ENCODE peak calls at places on chromosomes 1 and 21, in eight cellular contexts. N is tibial nerve; B is transverse colon; Y is CD8-positive, alpha-beta memory T cell; D is astrocyte; J is GM23338; W is mammary epithelial cell; H is HFF-Myc. M is an unnamed sample.

GRCh38 chr1:60575326-60575874 is 501.8 kb upstream of the C1orf87 start:
- DNase-seq in Y (no peak), D (no peak), W (no peak), H (no peak), J (no peak), N (no peak), B (no peak), M (no peak)

GRCh38 chr1:180854456-180854855 is 58.2 kb upstream of the KIAA1614 start:
- DNase-seq in D (peak), H (no peak), J (no peak), Y (no peak), N (no peak), B (no peak), W (peak), M (no peak)

GRCh38 chr21:43034098-43034497 is 41.5 kb downstream of the CBS start:
- DNase-seq in N (no peak), H (no peak), W (no peak), J (no peak), B (no peak), D (no peak), Y (no peak), M (no peak)

GRCh38 chr1:6157528-6158174 is 22.5 kb downstream of the CHD5 start:
- DNase-seq in J (no peak), Y (no peak), W (peak), H (no peak), B (peak), N (no peak), D (peak), M (no peak)

GRCh38 chr1:36093226-36093625 is 4.5 kb downstream of the ADPRS start:
- DNase-seq in B (no peak), Y (no peak), H (no peak), D (no peak), N (no peak), W (no peak), J (no peak), M (no peak)

GRCh38 chr1:3440282-3440681 is 14.2 kb upstream of the ARHGEF16 start:
- DNase-seq in Y (no peak), B (no peak), D (no peak), J (no peak), N (no peak), W (no peak), H (no peak), M (no peak)

GRCh38 chr21:35962917-35963316 is 97.4 kb downstream of the SETD4 start:
- DNase-seq in Y (no peak), W (no peak), B (no peak), H (no peak), D (no peak), J (no peak), N (no peak), M (no peak)

GRCh38 chr1:225950905-225951351 is 9.9 kb upstream of the LEFTY2 start:
- DNase-seq in N (no peak), Y (no peak), B (no peak), D (no peak), W (no peak), H (no peak), J (peak), M (no peak)

GRCh38 chr1:175317309-175317708 is 124.7 kb upstream of the KIAA0040 start:
- DNase-seq in D (no peak), Y (peak), W (no peak), N (peak), J (peak), H (no peak), B (no peak), M (no peak)

GRCh38 chr1:11302366-11302765 is 29.4 kb downstream of the UBIAD1 start:
- DNase-seq in B (no peak), N (no peak), Y (no peak), H (no peak), J (no peak), W (no peak), D (no peak), M (no peak)

GRCh38 chr1:17676387-17677060 is 78.6 kb upstream of the ACTL8 start:
- DNase-seq in Y (no peak), J (no peak), B (no peak), D (no peak), H (no peak), N (no peak), W (no peak), M (no peak)

GRCh38 chr1:17434016-17434415 is 5.5 kb downstream of the RCC2 start:
- DNase-seq in J (peak), Y (no peak), D (no peak), N (no peak), H (no peak), B (no peak), W (no peak), M (no peak)

GRCh38 chr1:115118596-115118995 is 29.3 kb upstream of the TSPAN2 start:
- DNase-seq in D (peak), Y (no peak), B (no peak), W (no peak), H (peak), N (no peak), J (no peak), M (no peak)

GRCh38 chr1:208919371-208919770 is 664.1 kb upstream of the CAMK1G start:
- DNase-seq in Y (no peak), N (no peak), B (no peak), H (no peak), D (no peak), J (no peak), W (peak), M (no peak)

GRCh38 chr21:45405271-45405818 is 380 bp downstream of the COL18A1 start:
- DNase-seq in H (no peak), J (no peak), D (no peak), B (no peak), N (peak), Y (no peak), W (no peak), M (peak)

GRCh38 chr1:229836324-229836723 is 210.3 kb downstream of the URB2 start:
- DNase-seq in Y (no peak), H (no peak), J (no peak), N (no peak), W (no peak), D (no peak), B (no peak), M (no peak)

GRCh38 chr1:4805987-4806386 is 151.6 kb downstream of the AJAP1 start:
- DNase-seq in Y (no peak), D (no peak), W (no peak), B (no peak), H (no peak), J (no peak), N (no peak), M (no peak)

GRCh38 chr21:27359141-27359540 is 392.3 kb upstream of the ADAMTS5 start:
- DNase-seq in B (no peak), Y (no peak), W (no peak), N (no peak), D (peak), H (peak), J (no peak), M (no peak)

GRCh38 chr1:9628541-9629444 is 22.7 kb upstream of the PIK3CD start:
- DNase-seq in D (no peak), N (no peak), Y (peak), J (no peak), W (no peak), H (no peak), B (no peak), M (no peak)

GRCh38 chr1:19799233-19799876 is 361 bp downstream of the TMCO4 start:
- DNase-seq in N (peak), B (peak), Y (peak), D (peak), J (peak), W (peak), H (no peak), M (peak)

GRCh38 chr1:205510308-205510950 is 6.0 kb downstream of the CDK18 start:
- DNase-seq in J (no peak), N (no peak), H (no peak), D (no peak), W (no peak), B (no peak), Y (no peak), M (no peak)

GRCh38 chr1:66271904-66272254 is 262.1 kb upstream of the SGIP1 start:
- DNase-seq in W (peak), H (no peak), N (peak), B (peak), Y (no peak), D (peak), J (no peak), M (no peak)

GRCh38 chr1:227038401-227038800 is 98.3 kb downstream of the COQ8A start:
- DNase-seq in J (no peak), N (no peak), W (no peak), D (peak), B (no peak), H (no peak), Y (no peak), M (no peak)

GRCh38 chr1:30334767-30335166 is 388.6 kb downstream of the MATN1 start:
- DNase-seq in J (no peak), D (no peak), B (no peak), H (no peak), N (no peak), W (no peak), Y (no peak), M (no peak)

GRCh38 chr1:225617479-225617878 is 35.4 kb downstream of the ENAH start:
- DNase-seq in N (no peak), B (no peak), W (no peak), Y (no peak), J (no peak), D (no peak), H (no peak), M (no peak)

GRCh38 chr21:44984428-44984791 is 44.6 kb downstream of the SLX9 start:
- DNase-seq in J (no peak), N (no peak), D (no peak), W (no peak), B (no peak), H (no peak), Y (no peak), M (peak)

GRCh38 chr1:2499986-2500596 is 24.0 kb downstream of the PLCH2 start:
- DNase-seq in N (no peak), W (no peak), J (no peak), H (no peak), Y (no peak), B (no peak), D (no peak), M (no peak)

DNA sequence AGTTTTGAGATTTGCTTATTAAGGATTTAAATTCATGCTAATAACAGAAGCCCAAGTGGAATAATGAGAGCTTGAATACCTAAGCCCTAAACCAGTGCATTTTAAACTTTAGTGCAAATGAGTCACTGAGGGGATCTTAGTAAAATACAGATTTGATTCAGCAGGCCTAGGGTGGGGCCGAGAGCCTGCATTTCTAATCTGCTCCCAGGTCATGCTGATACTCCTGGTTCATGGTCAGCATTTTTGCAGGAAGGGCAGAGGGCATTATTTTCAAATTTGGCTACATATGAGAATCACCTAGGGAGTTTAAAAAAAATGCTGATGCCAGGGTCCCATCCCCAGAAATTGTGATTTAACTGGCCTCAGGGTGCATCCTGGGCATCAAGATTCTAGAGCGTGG is 39.2 kb downstream of the DNTTIP2 start:
- DNase-seq in J (no peak), B (no peak), H (no peak), Y (no peak), W (no peak), N (no peak), D (no peak), M (no peak)
- H3K4me3 ChIP-seq in J (no peak), B (no peak), H (no peak), Y (no peak), W (no peak), N (no peak), D (no peak), M (no peak)

GRCh38 chr1:109790735-109791494 is 27.2 kb upstream of the EPS8L3 start:
- DNase-seq in H (no peak), Y (peak), J (peak), N (no peak), D (peak), B (peak), W (no peak), M (peak)
- H3K4me3 ChIP-seq in H (no peak), Y (peak), J (no peak), N (no peak), D (no peak), B (no peak), W (no peak), M (no peak)

DNA sequence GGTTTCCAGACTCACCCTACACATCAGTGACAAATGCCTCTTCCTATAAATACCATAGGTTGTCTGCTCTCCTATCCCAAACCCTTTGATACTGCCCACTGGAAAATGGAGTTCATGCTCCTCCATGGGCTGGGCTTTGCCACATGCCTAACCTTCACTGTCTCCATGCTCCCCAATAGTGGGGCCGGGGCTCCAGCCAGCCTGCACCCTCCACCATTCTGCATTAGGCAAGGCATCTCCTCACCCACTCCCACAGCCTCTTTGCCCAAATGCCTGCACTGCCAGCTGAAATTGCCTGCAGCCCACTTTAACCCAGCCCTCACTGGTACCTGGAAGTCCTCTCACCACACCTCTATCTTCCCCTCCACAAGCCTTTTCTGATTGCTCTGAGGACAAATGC is 18.2 kb upstream of the MPZL1 start:
- DNase-seq in W (no peak), B (no peak), D (no peak), Y (no peak), H (no peak), N (no peak), J (no peak), M (no peak)
- H3K4me3 ChIP-seq in W (no peak), B (no peak), D (no peak), Y (no peak), H (no peak), N (no peak), J (no peak), M (no peak)

GRCh38 chr1:201504799-201505504 is 2.0 kb downstream of the CSRP1 start:
- DNase-seq in D (no peak), B (no peak), J (no peak), Y (no peak), H (no peak), W (no peak), N (no peak), M (no peak)
- H3K4me3 ChIP-seq in D (peak), B (peak), J (no peak), Y (no peak), H (peak), W (peak), N (peak), M (peak)

GRCh38 chr1:244339776-244340175 is 111.9 kb downstream of the ADSS2 start:
- DNase-seq in Y (no peak), B (no peak), H (no peak), N (no peak), D (no peak), J (no peak), W (no peak), M (no peak)
- H3K4me3 ChIP-seq in Y (no peak), B (no peak), H (no peak), N (no peak), D (no peak), J (no peak), W (no peak), M (no peak)

DNA sequence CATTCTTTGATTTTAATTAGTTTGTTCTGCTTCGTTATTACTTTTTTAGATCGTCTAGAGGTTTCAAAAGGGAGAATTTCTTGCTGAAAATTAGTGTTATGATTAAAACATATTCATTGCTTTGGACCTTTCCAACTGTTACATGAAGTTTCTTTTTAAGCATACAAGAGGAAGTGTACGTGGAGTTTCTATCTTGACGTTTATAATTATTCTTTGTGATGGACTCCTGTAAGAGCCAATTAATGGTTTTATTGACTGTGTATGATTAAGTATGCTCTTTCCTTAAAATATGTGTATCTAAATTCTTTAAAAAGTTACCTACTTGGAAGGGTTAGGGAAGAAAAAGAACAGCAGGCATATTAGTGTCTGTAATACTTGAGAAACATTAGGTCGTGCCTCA is 37.8 kb downstream of the SPEN start:
- DNase-seq in W (no peak), H (no peak), N (no peak), D (no peak), B (no peak), J (no peak), Y (no peak), M (no peak)
- H3K4me3 ChIP-seq in W (no peak), H (no peak), N (no peak), D (no peak), B (no peak), J (no peak), Y (no peak), M (peak)

DNA sequence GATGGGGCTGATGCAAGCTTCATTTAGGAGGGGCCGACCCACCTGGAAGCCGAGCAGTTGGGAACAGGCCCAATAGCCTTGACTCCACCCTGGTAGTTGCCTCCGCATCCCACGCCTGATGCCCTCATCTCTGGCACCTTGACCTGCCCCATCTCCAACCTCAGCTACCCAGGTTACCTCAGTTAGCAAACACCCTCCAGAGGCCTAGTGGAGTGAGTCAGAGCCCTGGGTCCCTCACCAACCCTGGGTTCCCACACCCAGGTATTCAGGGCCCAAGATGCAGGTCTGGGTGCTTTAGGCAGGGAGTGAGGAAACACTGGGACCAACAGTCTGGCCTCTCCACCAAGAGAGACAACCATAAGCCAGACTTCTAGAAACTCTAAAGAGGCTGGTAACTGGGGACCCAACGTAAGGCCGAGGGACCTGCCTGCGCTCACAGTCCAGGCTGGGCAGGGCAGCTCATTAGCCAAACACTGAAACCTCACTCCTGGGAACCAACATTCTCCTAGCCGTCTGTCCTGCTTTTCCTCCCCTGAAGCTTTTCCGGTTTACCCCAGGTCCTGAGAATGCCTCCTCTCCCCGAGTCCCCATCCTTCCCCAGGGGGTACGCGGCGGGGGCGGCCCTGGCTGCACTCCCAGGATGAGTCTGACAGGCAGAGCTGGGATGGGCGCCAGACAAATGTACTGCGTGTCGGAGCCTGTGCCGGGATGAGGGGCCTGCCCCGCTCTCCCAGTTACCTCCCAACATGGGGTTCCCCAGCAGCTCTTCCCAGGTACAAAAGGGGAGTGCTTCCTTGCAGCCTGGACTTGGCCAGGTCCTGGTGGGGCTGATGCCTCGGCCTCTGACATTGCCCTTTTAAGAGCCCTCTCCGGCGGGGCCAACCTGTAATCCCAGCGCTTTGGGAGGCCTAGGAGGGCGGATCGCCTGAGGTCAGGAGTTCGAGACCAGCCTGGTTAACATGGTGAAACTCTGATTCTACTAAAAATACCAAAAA is 8.9 kb upstream of the CELSR2 start:
- DNase-seq in J (peak), Y (no peak), W (peak), B (peak), N (peak), H (peak), D (peak), M (no peak)
- H3K4me3 ChIP-seq in J (peak), Y (no peak), W (no peak), B (no peak), N (no peak), H (no peak), D (no peak), M (no peak)

GRCh38 chr1:99005142-99005491 is 456 bp upstream of the PLPPR5 start:
- DNase-seq in N (no peak), J (peak), D (no peak), W (no peak), H (no peak), Y (no peak), B (no peak), M (no peak)

GRCh38 chr1:99004270-99005141 is at the start of gene PLPPR5:
- DNase-seq in W (no peak), H (no peak), J (peak), B (no peak), Y (no peak), N (no peak), D (peak), M (no peak)

GRCh38 chr1:99005537-99005942 is 879 bp upstream of the PLPPR5 start:
- DNase-seq in D (no peak), W (no peak), Y (no peak), N (no peak), H (no peak), B (no peak), J (peak), M (no peak)

GRCh38 chr1:99007366-99007765 is 2.7 kb upstream of the PLPPR5 start:
- DNase-seq in N (no peak), Y (no peak), J (no peak), H (no peak), D (no peak), B (no peak), W (no peak), M (no peak)

DNA sequence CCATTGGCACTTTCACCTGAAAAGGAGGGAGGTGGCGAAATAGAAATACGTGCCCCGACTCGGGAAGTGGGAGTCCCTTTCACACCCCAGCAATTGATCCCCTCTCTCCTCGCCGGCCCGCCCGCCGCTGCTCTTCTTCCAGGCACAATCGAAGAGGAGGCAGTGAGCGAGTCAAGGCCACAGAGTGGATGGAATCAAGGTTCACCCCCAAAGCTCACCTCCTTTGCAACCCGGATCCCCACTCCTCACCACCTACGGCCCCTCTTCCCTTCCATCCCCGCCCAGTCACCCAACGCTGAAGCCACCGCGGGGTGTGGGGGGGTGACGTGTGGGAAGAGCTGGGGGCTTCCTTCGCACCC is 771 bp downstream of the PLPPR5 start:
- DNase-seq in B (no peak), Y (no peak), H (no peak), J (peak), D (no peak), W (no peak), N (no peak), M (no peak)
- H3K4me3 ChIP-seq in B (no peak), Y (no peak), H (peak), J (peak), D (peak), W (no peak), N (no peak), M (no peak)

DNA sequence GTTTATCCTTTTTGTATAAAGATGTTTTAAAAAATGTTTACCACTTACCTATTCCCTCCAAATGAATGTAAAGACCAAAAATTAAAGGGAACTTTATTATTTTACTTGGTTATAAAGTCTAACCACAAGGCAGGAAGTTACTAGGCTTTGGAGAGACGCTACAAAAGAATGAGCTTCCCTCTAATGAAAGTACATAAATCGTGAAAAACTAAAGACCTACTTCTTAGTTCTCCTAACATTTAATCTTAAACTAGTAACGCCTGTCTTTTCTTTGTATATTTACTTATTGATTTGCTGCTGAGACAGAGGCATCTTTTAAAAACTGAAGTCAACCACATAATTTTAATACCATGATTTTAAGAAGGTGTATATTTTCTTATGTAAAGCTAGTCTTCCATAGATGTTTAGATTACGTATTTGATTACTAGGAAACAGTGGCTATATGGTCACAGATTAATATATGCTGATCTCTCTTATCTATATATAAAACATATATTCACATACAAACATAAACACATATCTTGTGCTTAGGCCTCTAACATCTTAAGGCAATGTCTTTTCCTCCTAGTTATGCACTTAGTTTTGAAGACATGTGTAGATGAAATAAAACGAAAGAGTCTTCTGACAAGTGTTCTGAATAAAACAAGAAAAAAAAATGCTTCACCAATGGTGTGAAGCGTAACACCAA is 466.9 kb downstream of the USP25 start:
- DNase-seq in H (no peak), J (no peak), D (peak), W (peak), B (no peak), N (no peak), Y (no peak), M (no peak)
- H3K4me3 ChIP-seq in H (peak), J (no peak), D (peak), W (peak), B (no peak), N (peak), Y (no peak), M (peak)

M was measured in lower lobe of right lung.